ENCODE peak calls at places on chromosomes 1 and 21, in seven cellular contexts. A, Z, O, Q, G, P and K are unnamed samples.

GRCh38 chr1:24964811-24965570 is 34.9 kb upstream of the RUNX3 start:
- DNase-seq in A (peak; percentile 24), Z (peak; percentile 90), O (peak; percentile 13), Q (peak; percentile 62), G (peak; percentile 81), P (no peak), K (peak; percentile 67)

GRCh38 chr1:4056989-4057388 is 156.9 kb upstream of the C1orf174 start:
- DNase-seq in A (no peak), Z (no peak), O (no peak), Q (no peak), G (no peak), P (no peak), K (no peak)

GRCh38 chr1:33982419-33982818 is 118.5 kb downstream of the HMGB4 start:
- DNase-seq in A (no peak), Z (no peak), O (no peak), Q (no peak), G (no peak), P (no peak), K (no peak)

GRCh38 chr1:1435094-1435903 is at the start of gene VWA1:
- DNase-seq in A (peak; percentile 75), Z (peak; percentile 52), O (peak; percentile 56), Q (peak; percentile 80), G (peak; percentile 83), P (no peak), K (peak; percentile 84)

GRCh38 chr1:54403808-54404261 is 2.4 kb downstream of the SSBP3 start:
- DNase-seq in A (no peak), Z (no peak), O (no peak), Q (no peak), G (no peak), P (no peak), K (no peak)

GRCh38 chr1:110237406-110238152 is 27.5 kb downstream of the KCNC4 start:
- DNase-seq in A (no peak), Z (no peak), O (no peak), Q (no peak), G (peak; percentile 29), P (no peak), K (no peak)

GRCh38 chr1:119477710-119478109 is 29.3 kb upstream of the HSD3B1 start:
- DNase-seq in A (no peak), Z (no peak), O (no peak), Q (no peak), G (no peak), P (no peak), K (no peak)

GRCh38 chr1:218679391-218679790 is 334.3 kb downstream of the TGFB2 start:
- DNase-seq in A (no peak), Z (no peak), O (no peak), Q (no peak), G (no peak), P (no peak), K (no peak)

GRCh38 chr1:50368179-50369007 is 54.9 kb downstream of the DMRTA2 start:
- DNase-seq in A (peak; percentile 53), Z (peak; percentile 10), O (peak; percentile 31), Q (peak; percentile 42), G (no peak), P (no peak), K (peak; percentile 54)

GRCh38 chr1:3522112-3522511 is 67.6 kb downstream of the ARHGEF16 start:
- DNase-seq in A (no peak), Z (no peak), O (no peak), Q (no peak), G (no peak), P (no peak), K (no peak)

GRCh38 chr1:9400425-9401079 is 107.9 kb downstream of the SPSB1 start:
- DNase-seq in A (no peak), Z (peak; percentile 11), O (no peak), Q (peak; percentile 42), G (no peak), P (no peak), K (peak; percentile 47)

GRCh38 chr1:236395780-236396664 is 1.9 kb downstream of the EDARADD start:
- DNase-seq in A (no peak), Z (no peak), O (no peak), Q (no peak), G (no peak), P (no peak), K (no peak)

GRCh38 chr1:150876111-150876434 is 326 bp downstream of the ARNT start:
- DNase-seq in A (no peak), Z (no peak), O (no peak), Q (peak; percentile 61), G (no peak), P (no peak), K (no peak)

GRCh38 chr1:27668808-27669723 is 2.9 kb downstream of the IFI6 start:
- DNase-seq in A (peak; percentile 80), Z (peak; percentile 87), O (peak; percentile 80), Q (peak; percentile 86), G (peak; percentile 85), P (peak; percentile 80), K (peak; percentile 91)

GRCh38 chr1:59163268-59164092 is 133.4 kb upstream of the FGGY start:
- DNase-seq in A (no peak), Z (no peak), O (no peak), Q (no peak), G (no peak), P (no peak), K (no peak)

GRCh38 chr1:119784127-119784781 is 15.5 kb upstream of the HMGCS2 start:
- DNase-seq in A (peak; percentile 63), Z (no peak), O (peak; percentile 29), Q (peak; percentile 69), G (peak; percentile 67), P (no peak), K (no peak)

GRCh38 chr1:231866392-231867331 is 240.1 kb downstream of the DISC1 start:
- DNase-seq in A (peak; percentile 49), Z (peak; percentile 58), O (peak; percentile 45), Q (peak; percentile 59), G (peak; percentile 70), P (no peak), K (no peak)

GRCh38 chr1:183810172-183810571 is 5.3 kb downstream of the RGL1 start:
- DNase-seq in A (no peak), Z (no peak), O (no peak), Q (no peak), G (no peak), P (no peak), K (no peak)

GRCh38 chr1:185775505-185775904 is 41.3 kb downstream of the HMCN1 start:
- DNase-seq in A (no peak), Z (no peak), O (no peak), Q (no peak), G (no peak), P (no peak), K (no peak)

GRCh38 chr1:203521812-203522211 is 27.9 kb downstream of the OPTC start:
- DNase-seq in A (no peak), Z (no peak), O (no peak), Q (no peak), G (no peak), P (no peak), K (no peak)

GRCh38 chr1:222824641-222825040 is 9.8 kb downstream of the DISP1 start:
- DNase-seq in A (no peak), Z (no peak), O (no peak), Q (no peak), G (no peak), P (no peak), K (no peak)
- H3K4me3 ChIP-seq in A (no peak overlapping the region), Z (no peak overlapping the region), O (no peak overlapping the region), Q (no peak overlapping the region), G (no peak overlapping the region), P (no peak overlapping the region), K (no peak overlapping the region)

DNA sequence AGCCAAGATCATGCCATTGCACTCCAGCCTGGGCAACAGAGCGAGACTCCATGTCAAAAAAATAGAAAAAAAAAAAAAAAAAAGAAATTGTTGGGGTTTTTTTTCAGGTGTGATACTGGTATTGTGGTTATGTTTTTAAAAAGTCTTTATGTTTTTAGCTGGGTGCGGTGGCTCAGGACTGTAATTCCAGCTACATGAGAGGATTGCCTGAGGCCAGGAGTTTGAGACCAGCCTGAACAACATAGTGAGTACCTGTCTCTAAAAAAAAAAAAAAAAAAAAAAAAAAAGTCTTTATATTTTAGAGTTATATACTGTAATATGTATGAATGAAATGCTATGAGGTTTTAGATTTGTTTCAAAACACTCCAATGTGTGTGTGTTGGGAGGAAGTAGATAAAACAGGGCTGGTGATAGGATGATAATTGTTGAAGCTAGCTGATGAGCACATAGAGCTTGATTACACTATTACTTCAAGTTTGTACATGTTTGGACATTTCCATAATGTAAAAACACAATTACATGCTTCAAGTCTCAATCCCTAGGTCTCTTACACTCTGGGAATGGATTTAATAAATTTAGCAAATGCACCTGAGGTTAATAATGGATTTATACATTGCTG is 30.2 kb upstream of the ATP5PO start:
- DNase-seq in A (no peak), Z (no peak), O (no peak), Q (no peak), G (no peak), P (no peak), K (no peak)
- H3K4me3 ChIP-seq in A (no peak overlapping the region), Z (no peak overlapping the region), O (no peak overlapping the region), Q (no peak overlapping the region), G (no peak overlapping the region), P (no peak overlapping the region), K (no peak overlapping the region)

GRCh38 chr1:36178479-36179219 is 22.7 kb downstream of the MAP7D1 start:
- DNase-seq in A (peak; percentile 85), Z (no peak), O (no peak), Q (peak; percentile 85), G (no peak), P (no peak), K (peak; percentile 92)

GRCh38 chr1:36177589-36178463 is 21.9 kb downstream of the MAP7D1 start:
- DNase-seq in A (no peak), Z (no peak), O (no peak), Q (no peak), G (no peak), P (no peak), K (peak; percentile 54)

GRCh38 chr1:36182734-36183133 is 26.8 kb downstream of the MAP7D1 start:
- DNase-seq in A (no peak), Z (no peak), O (no peak), Q (no peak), G (no peak), P (no peak), K (no peak)

GRCh38 chr1:36176151-36176949 is 20.4 kb downstream of the MAP7D1 start:
- DNase-seq in A (no peak), Z (no peak), O (no peak), Q (no peak), G (no peak), P (no peak), K (no peak)

DNA sequence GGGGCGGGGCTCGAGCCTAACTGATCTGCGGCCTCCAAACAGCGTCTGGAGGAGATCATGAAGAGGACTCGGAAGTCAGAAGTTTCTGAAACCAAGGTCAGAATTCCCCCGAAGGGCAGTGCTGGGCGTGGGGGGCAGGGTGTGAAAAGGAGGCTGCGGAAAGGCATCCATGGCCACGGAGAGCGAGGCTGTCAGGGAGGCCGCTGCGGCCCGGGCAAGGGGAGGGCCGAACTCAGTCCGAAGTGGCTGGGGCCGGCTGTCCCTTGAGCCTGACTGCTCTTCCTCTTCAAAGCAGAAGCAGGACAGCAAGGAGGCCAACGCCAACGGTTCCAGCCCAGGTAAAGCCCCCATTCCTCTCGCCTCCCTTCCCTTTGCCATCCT is 23.2 kb downstream of the MAP7D1 start:
- DNase-seq in A (no peak), Z (no peak), O (no peak), Q (no peak), G (no peak), P (no peak), K (no peak)
- H3K4me3 ChIP-seq in A (no peak overlapping the region), Z (no peak overlapping the region), O (no peak overlapping the region), Q (no peak overlapping the region), G (no peak overlapping the region), P (no peak overlapping the region), K (no peak overlapping the region)

GRCh38 chr21:34180826-34181359 is 107.5 kb downstream of the MRPS6 start:
- DNase-seq in A (no peak), Z (no peak), O (no peak), Q (no peak), G (no peak), P (no peak), K (no peak)
- H3K4me3 ChIP-seq in A (no peak overlapping the region), Z (no peak overlapping the region), O (no peak overlapping the region), Q (no peak overlapping the region), G (no peak overlapping the region), P (peak overlapping the region; percentile 52), K (no peak overlapping the region)